ENCODE peak calls at places on chromosomes 7 and 10, in five cellular contexts. One of them, this sample, is unnamed. For H3K4me1, the result is how much of the 10 kb centered on the place peaks cover.

GRCh38 chr7:44784364-44784763 is 12.1 kb upstream of the PPIA start:
- DNase-seq in A549: no peak
- DNase-seq in K562: no peak
- DNase-seq in HepG2: no peak
- DNase-seq in H1: no peak
- DNase-seq in this sample: no peak

GRCh38 chr7:434891-435486 is 84.7 kb downstream of the PDGFA start:
- DNase-seq in A549: no peak
- DNase-seq in K562: no peak
- DNase-seq in HepG2: peak
- DNase-seq in H1: peak
- DNase-seq in this sample: peak

GRCh38 chr7:64636386-64636785 is 29.5 kb upstream of the ZNF107 start:
- DNase-seq in A549: no peak
- DNase-seq in K562: peak
- DNase-seq in HepG2: no peak
- DNase-seq in H1: no peak
- DNase-seq in this sample: no peak

GRCh38 chr7:64890761-64891666 is 12.1 kb upstream of the ZNF273 start:
- DNase-seq in A549: no peak
- DNase-seq in K562: no peak
- DNase-seq in HepG2: no peak
- DNase-seq in H1: no peak
- DNase-seq in this sample: no peak

GRCh38 chr10:36266923-36267322 is 624.8 kb upstream of the FZD8 start:
- DNase-seq in A549: no peak
- DNase-seq in K562: no peak
- DNase-seq in HepG2: no peak
- DNase-seq in H1: no peak
- DNase-seq in this sample: no peak

GRCh38 chr7:372939-373791 is 83.2 kb downstream of the FOXL3 start:
- DNase-seq in A549: no peak
- DNase-seq in K562: no peak
- DNase-seq in HepG2: peak
- DNase-seq in H1: no peak
- DNase-seq in this sample: no peak

GRCh38 chr10:70930251-70931000 is 42.1 kb upstream of the PCBD1 start:
- DNase-seq in A549: no peak
- DNase-seq in K562: no peak
- DNase-seq in HepG2: no peak
- DNase-seq in H1: no peak
- DNase-seq in this sample: no peak

GRCh38 chr7:151632750-151633515 is 113.2 kb upstream of the RHEB start:
- DNase-seq in A549: no peak
- DNase-seq in K562: no peak
- DNase-seq in HepG2: no peak
- DNase-seq in H1: no peak
- DNase-seq in this sample: peak

GRCh38 chr10:133473270-133473669 is 19.5 kb downstream of the SCART1 start:
- DNase-seq in A549: no peak
- DNase-seq in K562: no peak
- DNase-seq in HepG2: no peak
- DNase-seq in H1: no peak
- DNase-seq in this sample: no peak

GRCh38 chr10:52539463-52539862 is 225.4 kb downstream of the DKK1 start:
- DNase-seq in A549: peak
- DNase-seq in K562: no peak
- DNase-seq in HepG2: no peak
- DNase-seq in H1: no peak
- DNase-seq in this sample: peak

GRCh38 chr10:102919237-102919959 is 1.3 kb downstream of the CNNM2 start:
- DNase-seq in A549: no peak
- DNase-seq in K562: no peak
- DNase-seq in HepG2: peak
- DNase-seq in H1: no peak
- DNase-seq in this sample: peak

GRCh38 chr7:45295222-45295621 is 137.6 kb downstream of the RAMP3 start:
- DNase-seq in A549: no peak
- DNase-seq in K562: no peak
- DNase-seq in HepG2: no peak
- DNase-seq in H1: no peak
- DNase-seq in this sample: no peak

GRCh38 chr10:142371-142770 is 7.1 kb downstream of the ZMYND11 start:
- DNase-seq in A549: no peak
- DNase-seq in K562: no peak
- DNase-seq in HepG2: no peak
- DNase-seq in H1: no peak
- DNase-seq in this sample: no peak

GRCh38 chr7:136142583-136142982 is 165.4 kb upstream of the MTPN start:
- DNase-seq in A549: no peak
- DNase-seq in K562: no peak
- DNase-seq in HepG2: no peak
- DNase-seq in H1: no peak
- DNase-seq in this sample: no peak

GRCh38 chr10:126014309-126014708 is 117.9 kb downstream of the FANK1 start:
- DNase-seq in A549: no peak
- DNase-seq in K562: no peak
- DNase-seq in HepG2: no peak
- DNase-seq in H1: no peak
- DNase-seq in this sample: no peak

GRCh38 chr7:32044739-32045138 is 25.5 kb downstream of the PDE1C start:
- DNase-seq in A549: no peak
- DNase-seq in K562: no peak
- DNase-seq in HepG2: no peak
- DNase-seq in H1: no peak
- DNase-seq in this sample: no peak
- H3K4me1 ChIP-seq in A549: half or more
- H3K4me1 ChIP-seq in K562: under half
- H3K4me1 ChIP-seq in HepG2: under half
- H3K4me1 ChIP-seq in H1: under half
- H3K4me1 ChIP-seq in this sample: under half

DNA sequence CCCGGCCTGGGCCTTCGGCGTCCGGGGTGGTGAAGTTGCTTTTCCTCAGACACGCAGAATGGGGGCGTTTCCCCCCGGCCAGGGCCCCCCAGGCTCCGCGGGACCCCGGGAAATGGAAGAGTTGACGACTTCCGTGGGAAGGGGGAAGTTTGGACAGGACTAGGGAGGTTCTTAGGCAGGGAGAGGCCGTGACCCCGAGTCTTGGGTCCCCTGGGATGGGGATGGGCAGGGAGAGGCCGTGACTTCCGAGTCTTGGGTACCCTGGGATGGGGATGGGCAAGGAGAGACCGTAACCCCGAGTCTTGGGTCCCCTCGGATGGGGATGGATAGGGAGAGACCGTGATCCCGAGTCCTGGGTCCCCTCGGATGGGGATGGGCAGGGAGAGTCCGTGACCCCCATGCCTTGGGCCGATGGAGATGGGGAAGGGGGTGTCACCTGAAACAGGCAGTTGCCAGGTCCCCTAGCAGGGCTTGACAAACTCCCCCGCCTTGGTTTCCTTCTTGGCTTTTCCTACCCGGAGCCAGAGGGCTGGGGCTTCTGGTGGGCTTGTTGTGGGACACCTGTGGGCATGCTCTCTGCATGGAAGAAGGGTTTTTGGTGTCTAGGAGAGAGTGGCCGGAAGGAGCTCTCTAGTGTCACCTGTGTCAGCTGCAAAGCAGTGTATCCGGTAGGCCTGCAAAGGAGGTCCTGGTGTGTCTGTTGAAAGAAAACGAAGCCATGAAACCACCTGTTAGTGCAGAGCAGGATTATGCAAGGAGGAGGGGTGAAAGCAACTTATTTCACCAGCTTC is 1.1 kb downstream of the TRRAP start:
- DNase-seq in A549: peak
- DNase-seq in K562: peak
- DNase-seq in HepG2: peak
- DNase-seq in H1: no peak
- DNase-seq in this sample: no peak
- TF ChIP-seq JUN in A549: no peak
- TF ChIP-seq JUN in K562: no peak
- TF ChIP-seq JUN in HepG2: no peak
- TF ChIP-seq JUN in H1: no peak
- TF ChIP-seq JUN in this sample: no peak

GRCh38 chr7:130961128-130961601 is 227.2 kb upstream of the KLF14 start:
- DNase-seq in A549: peak
- DNase-seq in K562: no peak
- DNase-seq in HepG2: no peak
- DNase-seq in H1: no peak
- DNase-seq in this sample: no peak
- H3K4me3 ChIP-seq in A549: peak
- H3K4me3 ChIP-seq in K562: no peak
- H3K4me3 ChIP-seq in HepG2: no peak
- H3K4me3 ChIP-seq in H1: no peak
- H3K4me3 ChIP-seq in this sample: no peak

DNA sequence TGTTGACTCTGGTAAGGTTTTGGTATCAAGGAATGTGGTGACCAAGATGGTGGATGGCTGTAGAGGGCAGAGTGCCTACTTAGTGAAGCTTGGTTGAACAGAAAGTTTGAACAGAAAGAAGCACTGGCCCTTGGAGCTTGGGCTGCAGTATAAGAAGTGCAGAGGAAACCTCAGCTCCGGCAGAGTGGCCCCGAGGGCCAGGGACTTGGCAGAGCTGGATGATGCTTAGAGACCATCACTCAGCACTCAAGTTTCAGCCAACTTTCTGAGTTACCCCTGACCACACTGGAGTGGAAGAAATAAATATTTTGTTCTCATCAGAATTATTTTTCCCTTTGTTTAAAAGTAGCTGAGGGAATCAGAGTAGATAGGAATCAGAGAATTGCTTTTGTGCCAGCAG is 336.7 kb downstream of the C7orf25 start:
- DNase-seq in A549: no peak
- DNase-seq in K562: no peak
- DNase-seq in HepG2: no peak
- DNase-seq in H1: no peak
- DNase-seq in this sample: no peak
- H3K4me1 ChIP-seq in A549: under half
- H3K4me1 ChIP-seq in K562: under half
- H3K4me1 ChIP-seq in HepG2: under half
- H3K4me1 ChIP-seq in H1: under half
- H3K4me1 ChIP-seq in this sample: under half

GRCh38 chr10:13767721-13768178 is 181.0 kb downstream of the PRPF18 start:
- DNase-seq in A549: no peak
- DNase-seq in K562: no peak
- DNase-seq in HepG2: peak
- DNase-seq in H1: no peak
- DNase-seq in this sample: no peak
- TF ChIP-seq JUN in A549: no peak
- TF ChIP-seq JUN in K562: no peak
- TF ChIP-seq JUN in HepG2: no peak
- TF ChIP-seq JUN in H1: no peak
- TF ChIP-seq JUN in this sample: no peak

DNA sequence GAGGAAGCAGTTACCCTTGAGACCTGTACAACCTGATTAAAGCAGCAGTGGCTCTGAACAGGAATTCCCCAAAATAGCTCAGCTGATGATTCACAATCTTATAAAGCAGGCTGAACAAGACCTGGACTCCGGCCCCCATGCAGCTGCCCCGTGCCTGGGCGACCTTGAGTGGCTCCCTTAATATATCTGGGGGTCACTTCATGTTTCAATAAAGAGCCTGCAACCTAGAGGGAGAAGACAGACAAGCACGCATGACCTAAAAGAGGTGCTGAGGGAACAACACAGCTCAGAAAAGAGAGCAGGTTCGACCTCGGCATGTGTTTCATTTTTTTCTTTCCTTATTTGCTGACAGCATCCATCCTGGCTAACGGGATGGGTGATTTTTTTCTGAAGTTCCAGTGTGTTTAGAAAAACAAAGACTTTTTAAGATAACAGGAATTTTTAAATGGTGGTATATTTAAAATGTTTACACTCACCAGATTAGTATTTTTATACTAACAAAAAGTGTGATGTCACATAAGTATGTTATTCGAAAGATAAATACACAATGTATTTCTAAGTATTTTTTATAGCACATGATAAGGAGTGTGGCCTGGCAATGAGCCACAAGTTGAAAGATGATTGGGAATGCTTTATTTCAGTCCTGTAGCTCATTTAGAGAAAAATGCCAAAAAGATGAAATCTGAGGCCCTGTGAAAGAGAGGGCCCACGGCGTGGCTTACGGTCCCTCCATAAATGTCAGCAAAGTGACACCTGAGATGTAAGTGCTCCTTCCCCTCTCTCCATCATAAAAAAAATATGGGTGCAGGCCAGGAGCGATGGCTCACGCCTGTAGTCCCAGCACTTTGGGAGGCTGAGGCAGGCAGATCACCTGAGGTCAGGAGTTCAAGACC is 161.3 kb downstream of the SLIT1 start:
- DNase-seq in A549: peak
- DNase-seq in K562: no peak
- DNase-seq in HepG2: no peak
- DNase-seq in H1: no peak
- DNase-seq in this sample: peak
- H3K4me3 ChIP-seq in A549: no peak
- H3K4me3 ChIP-seq in K562: no peak
- H3K4me3 ChIP-seq in HepG2: peak
- H3K4me3 ChIP-seq in H1: no peak
- H3K4me3 ChIP-seq in this sample: no peak

GRCh38 chr7:149866139-149866785 is 7.5 kb upstream of the ATP6V0E2 start:
- DNase-seq in A549: no peak
- DNase-seq in K562: no peak
- DNase-seq in HepG2: no peak
- DNase-seq in H1: no peak
- DNase-seq in this sample: no peak
- H3K4me1 ChIP-seq in A549: under half
- H3K4me1 ChIP-seq in K562: under half
- H3K4me1 ChIP-seq in HepG2: under half
- H3K4me1 ChIP-seq in H1: under half
- H3K4me1 ChIP-seq in this sample: under half

GRCh38 chr7:79979437-79979836 is 155.2 kb upstream of the GNAI1 start:
- DNase-seq in A549: no peak
- DNase-seq in K562: no peak
- DNase-seq in HepG2: no peak
- DNase-seq in H1: no peak
- DNase-seq in this sample: peak
- TF ChIP-seq JUN in A549: no peak
- TF ChIP-seq JUN in K562: no peak
- TF ChIP-seq JUN in HepG2: no peak
- TF ChIP-seq JUN in H1: no peak
- TF ChIP-seq JUN in this sample: no peak

GRCh38 chr7:86933295-86933845 is 126.1 kb downstream of the ELAPOR2 start:
- DNase-seq in A549: no peak
- DNase-seq in K562: peak
- DNase-seq in HepG2: no peak
- DNase-seq in H1: no peak
- DNase-seq in this sample: no peak
- H3K4me3 ChIP-seq in A549: no peak
- H3K4me3 ChIP-seq in K562: no peak
- H3K4me3 ChIP-seq in HepG2: no peak
- H3K4me3 ChIP-seq in H1: no peak
- H3K4me3 ChIP-seq in this sample: no peak